ENCODE peak calls at places on chromosomes 7 and 10, in eight cellular contexts. One of them, this sample, is unnamed.

GRCh38 chr7:5594616-5595544 is 171.2 kb upstream of the TNRC18 start:
- DNase-seq in NCI-H345: peak
- DNase-seq in AG09319: no peak
- DNase-seq in stimulated activated CD4-positive, alpha-beta T cell treated with anti-CD3 and anti-CD28 coated beads, Interleukin-4, amount 100 ng/mL, for 24 hours: no peak
- DNase-seq in HEK293T: peak
- DNase-seq in C1 segment of cervical spinal cord: no peak
- DNase-seq in CD8-positive, alpha-beta T cell: no peak
- DNase-seq in IMR-90: peak
- DNase-seq in this sample: no peak

GRCh38 chr10:58752665-58753064 is 240.0 kb downstream of the BICC1 start:
- DNase-seq in NCI-H345: no peak
- DNase-seq in AG09319: no peak
- DNase-seq in stimulated activated CD4-positive, alpha-beta T cell treated with anti-CD3 and anti-CD28 coated beads, Interleukin-4, amount 100 ng/mL, for 24 hours: no peak
- DNase-seq in HEK293T: no peak
- DNase-seq in C1 segment of cervical spinal cord: no peak
- DNase-seq in CD8-positive, alpha-beta T cell: no peak
- DNase-seq in IMR-90: no peak
- DNase-seq in this sample: no peak

GRCh38 chr10:51176976-51177690 is 102.8 kb downstream of the PRKG1 start:
- DNase-seq in NCI-H345: no peak
- DNase-seq in AG09319: peak
- DNase-seq in stimulated activated CD4-positive, alpha-beta T cell treated with anti-CD3 and anti-CD28 coated beads, Interleukin-4, amount 100 ng/mL, for 24 hours: no peak
- DNase-seq in HEK293T: no peak
- DNase-seq in C1 segment of cervical spinal cord: no peak
- DNase-seq in CD8-positive, alpha-beta T cell: no peak
- DNase-seq in IMR-90: peak
- DNase-seq in this sample: no peak

GRCh38 chr7:3218561-3219225 is 82.4 kb upstream of the SDK1 start:
- DNase-seq in NCI-H345: no peak
- DNase-seq in AG09319: no peak
- DNase-seq in stimulated activated CD4-positive, alpha-beta T cell treated with anti-CD3 and anti-CD28 coated beads, Interleukin-4, amount 100 ng/mL, for 24 hours: no peak
- DNase-seq in HEK293T: no peak
- DNase-seq in C1 segment of cervical spinal cord: no peak
- DNase-seq in CD8-positive, alpha-beta T cell: no peak
- DNase-seq in IMR-90: no peak
- DNase-seq in this sample: no peak

GRCh38 chr10:31186225-31187010 is 132.6 kb upstream of the ZEB1 start:
- DNase-seq in NCI-H345: no peak
- DNase-seq in AG09319: no peak
- DNase-seq in stimulated activated CD4-positive, alpha-beta T cell treated with anti-CD3 and anti-CD28 coated beads, Interleukin-4, amount 100 ng/mL, for 24 hours: no peak
- DNase-seq in HEK293T: no peak
- DNase-seq in C1 segment of cervical spinal cord: no peak
- DNase-seq in CD8-positive, alpha-beta T cell: no peak
- DNase-seq in IMR-90: no peak
- DNase-seq in this sample: no peak

GRCh38 chr7:47730135-47730534 is 148.2 kb upstream of the TNS3 start:
- DNase-seq in NCI-H345: no peak
- DNase-seq in AG09319: no peak
- DNase-seq in stimulated activated CD4-positive, alpha-beta T cell treated with anti-CD3 and anti-CD28 coated beads, Interleukin-4, amount 100 ng/mL, for 24 hours: no peak
- DNase-seq in HEK293T: no peak
- DNase-seq in C1 segment of cervical spinal cord: no peak
- DNase-seq in CD8-positive, alpha-beta T cell: no peak
- DNase-seq in IMR-90: no peak
- DNase-seq in this sample: no peak

GRCh38 chr10:16439294-16439693 is 2.5 kb downstream of the PTER start:
- DNase-seq in NCI-H345: no peak
- DNase-seq in AG09319: no peak
- DNase-seq in stimulated activated CD4-positive, alpha-beta T cell treated with anti-CD3 and anti-CD28 coated beads, Interleukin-4, amount 100 ng/mL, for 24 hours: no peak
- DNase-seq in HEK293T: no peak
- DNase-seq in C1 segment of cervical spinal cord: no peak
- DNase-seq in CD8-positive, alpha-beta T cell: no peak
- DNase-seq in IMR-90: no peak
- DNase-seq in this sample: no peak

GRCh38 chr7:128017880-128018845 is 13.1 kb downstream of the LRRC4 start:
- DNase-seq in NCI-H345: peak
- DNase-seq in AG09319: no peak
- DNase-seq in stimulated activated CD4-positive, alpha-beta T cell treated with anti-CD3 and anti-CD28 coated beads, Interleukin-4, amount 100 ng/mL, for 24 hours: no peak
- DNase-seq in HEK293T: no peak
- DNase-seq in C1 segment of cervical spinal cord: no peak
- DNase-seq in CD8-positive, alpha-beta T cell: no peak
- DNase-seq in IMR-90: peak
- DNase-seq in this sample: no peak

GRCh38 chr7:1112625-1113547 is 25.0 kb downstream of the GPER1 start:
- DNase-seq in NCI-H345: no peak
- DNase-seq in AG09319: no peak
- DNase-seq in stimulated activated CD4-positive, alpha-beta T cell treated with anti-CD3 and anti-CD28 coated beads, Interleukin-4, amount 100 ng/mL, for 24 hours: no peak
- DNase-seq in HEK293T: no peak
- DNase-seq in C1 segment of cervical spinal cord: no peak
- DNase-seq in CD8-positive, alpha-beta T cell: no peak
- DNase-seq in IMR-90: no peak
- DNase-seq in this sample: no peak

GRCh38 chr7:20021834-20022233 is 195.3 kb downstream of the MACC1 start:
- DNase-seq in NCI-H345: no peak
- DNase-seq in AG09319: no peak
- DNase-seq in stimulated activated CD4-positive, alpha-beta T cell treated with anti-CD3 and anti-CD28 coated beads, Interleukin-4, amount 100 ng/mL, for 24 hours: no peak
- DNase-seq in HEK293T: no peak
- DNase-seq in C1 segment of cervical spinal cord: no peak
- DNase-seq in CD8-positive, alpha-beta T cell: no peak
- DNase-seq in IMR-90: no peak
- DNase-seq in this sample: no peak

GRCh38 chr7:47143344-47143743 is 438.6 kb downstream of the TNS3 start:
- DNase-seq in NCI-H345: no peak
- DNase-seq in AG09319: peak
- DNase-seq in stimulated activated CD4-positive, alpha-beta T cell treated with anti-CD3 and anti-CD28 coated beads, Interleukin-4, amount 100 ng/mL, for 24 hours: no peak
- DNase-seq in HEK293T: no peak
- DNase-seq in C1 segment of cervical spinal cord: no peak
- DNase-seq in CD8-positive, alpha-beta T cell: no peak
- DNase-seq in IMR-90: peak
- DNase-seq in this sample: no peak

This sample was measured in effector memory CD4-positive, alpha-beta T cell.